ENCODE peak calls at places on chromosomes 4 and X, in ten cellular contexts. L is HCT116; M is uterus; I is upper lobe of right lung; N is right lobe of liver; R is left ventricle myocardium inferior; F is GM12878; K is CD8-positive, alpha-beta memory T cell; A is GM06990; D is CD4-positive, alpha-beta memory T cell. W is an unnamed sample.
A peak's percentile ranks its signal among the peaks of the same experiment; 100 is the strongest.

GRCh38 chrX:152637649-152638442 is at the start of gene GABRQ:
- DNase-seq in L (peak; percentile 54), M (no peak), I (peak; percentile 67), N (peak; percentile 56), R (peak; percentile 13), F (no peak), K (no peak), A (no peak), D (no peak), W (peak; percentile 52)

GRCh38 chr4:108360857-108361820 is 192.4 kb upstream of the LEF1 start:
- DNase-seq in L (no peak), M (no peak), I (no peak), N (no peak), R (no peak), F (no peak), K (no peak), A (no peak), D (no peak), W (peak; percentile 94)

GRCh38 chr4:108502366-108502765 is 118.0 kb upstream of the RPL34 start:
- DNase-seq in L (no peak), M (no peak), I (no peak), N (no peak), R (no peak), F (no peak), K (no peak), A (no peak), D (no peak), W (no peak)

GRCh38 chr4:74316397-74316796 is 8.1 kb downstream of the EPGN start:
- DNase-seq in L (no peak), M (no peak), I (no peak), N (no peak), R (no peak), F (no peak), K (no peak), A (no peak), D (no peak), W (no peak)

GRCh38 chrX:17415242-17415815 is 40.3 kb downstream of the NHS start:
- DNase-seq in L (no peak), M (no peak), I (no peak), N (no peak), R (no peak), F (no peak), K (no peak), A (no peak), D (no peak), W (no peak)

GRCh38 chrX:85223359-85223758 is 20.2 kb downstream of the SATL1 start:
- DNase-seq in L (no peak), M (no peak), I (no peak), N (no peak), R (no peak), F (no peak), K (no peak), A (no peak), D (no peak), W (no peak)

GRCh38 chrX:9847071-9847470 is 60.8 kb downstream of the SHROOM2 start:
- DNase-seq in L (no peak), M (no peak), I (no peak), N (no peak), R (no peak), F (no peak), K (no peak), A (no peak), D (no peak), W (peak; percentile 31)

GRCh38 chrX:129115104-129115503 is 408.2 kb downstream of the SMARCA1 start:
- DNase-seq in L (peak; percentile 31), M (no peak), I (no peak), N (no peak), R (no peak), F (no peak), K (no peak), A (no peak), D (no peak), W (peak; percentile 32)

GRCh38 chr4:168386002-168386401 is 67.5 kb upstream of the DDX60 start:
- DNase-seq in L (no peak), M (no peak), I (no peak), N (no peak), R (no peak), F (no peak), K (no peak), A (no peak), D (no peak), W (peak; percentile 46)

GRCh38 chrX:78548012-78548411 is 111.1 kb downstream of the RTL3 start:
- DNase-seq in L (no peak), M (no peak), I (no peak), N (no peak), R (no peak), F (no peak), K (no peak), A (no peak), D (no peak), W (no peak)

GRCh38 chrX:53682885-53683555 is 3.5 kb downstream of the HUWE1 start:
- DNase-seq in L (no peak), M (no peak), I (no peak), N (no peak), R (no peak), F (no peak), K (peak; percentile 21), A (no peak), D (peak; percentile 36), W (peak; percentile 43)

GRCh38 chrX:53681661-53682060 is 4.9 kb downstream of the HUWE1 start:
- DNase-seq in L (no peak), M (no peak), I (no peak), N (no peak), R (no peak), F (no peak), K (no peak), A (no peak), D (no peak), W (no peak)

GRCh38 chrX:53674581-53674980 is 11.9 kb downstream of the HUWE1 start:
- DNase-seq in L (no peak), M (no peak), I (no peak), N (no peak), R (no peak), F (no peak), K (no peak), A (no peak), D (no peak), W (no peak)

GRCh38 chrX:53683556-53684414 is 2.7 kb downstream of the HUWE1 start:
- DNase-seq in L (peak; percentile 96), M (peak; percentile 92), I (peak; percentile 94), N (peak; percentile 94), R (peak; percentile 90), F (peak; percentile 95), K (peak; percentile 94), A (peak; percentile 93), D (peak; percentile 94), W (peak; percentile 93)

DNA sequence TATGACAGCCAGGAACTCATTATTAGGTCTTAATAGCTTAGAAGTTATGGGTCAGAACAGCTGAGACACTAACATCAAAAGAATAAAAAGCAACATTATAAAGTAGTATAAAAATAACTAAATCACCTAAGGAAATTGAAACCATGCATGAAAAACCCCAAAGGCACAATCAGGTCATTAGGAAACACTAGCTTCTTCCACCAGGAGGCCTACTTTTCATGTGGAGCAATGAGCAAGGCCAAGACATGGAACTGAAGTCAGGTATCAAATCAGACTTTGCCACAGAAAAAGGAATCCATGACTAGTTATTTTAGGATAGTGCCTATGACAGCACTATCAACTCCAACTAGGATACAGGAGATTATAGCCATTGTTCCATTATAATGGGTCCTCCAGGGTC is 7.9 kb downstream of the HUWE1 start:
- DNase-seq in L (no peak), M (no peak), I (no peak), N (no peak), R (no peak), F (no peak), K (no peak), A (no peak), D (peak; percentile 26), W (no peak)
- H3K36me3 ChIP-seq in L (peaks cover 29% of the 10 kb centered on the region), M (no peaks in the 10 kb centered on the region), I (peaks cover 26% of the 10 kb centered on the region), N (peaks cover 2% of the 10 kb centered on the region), R (peaks cover 21% of the 10 kb centered on the region), F (no peaks in the 10 kb centered on the region), K (peaks cover 5% of the 10 kb centered on the region), A (no peaks in the 10 kb centered on the region), D (peaks cover 13% of the 10 kb centered on the region), W (peaks cover 56% of the 10 kb centered on the region)

GRCh38 chr4:122890142-122890769 is 32.1 kb downstream of the NUDT6 start:
- DNase-seq in L (no peak), M (no peak), I (no peak), N (no peak), R (no peak), F (no peak), K (no peak), A (peak; percentile 6), D (no peak), W (no peak)
- H3K36me3 ChIP-seq in L (peaks cover 2% of the 10 kb centered on the region), M (no peaks in the 10 kb centered on the region), I (peaks cover 14% of the 10 kb centered on the region), N (no peaks in the 10 kb centered on the region), R (peaks cover 38% of the 10 kb centered on the region), F (no peaks in the 10 kb centered on the region), K (no peaks in the 10 kb centered on the region), A (no peaks in the 10 kb centered on the region), D (no peaks in the 10 kb centered on the region), W (peaks cover 63% of the 10 kb centered on the region)

GRCh38 chr4:77001907-77002306 is 52.4 kb downstream of the SEPTIN11 start:
- DNase-seq in L (no peak), M (no peak), I (no peak), N (no peak), R (no peak), F (no peak), K (no peak), A (no peak), D (no peak), W (no peak)

GRCh38 chr4:77002721-77003120 is 53.2 kb downstream of the SEPTIN11 start:
- DNase-seq in L (no peak), M (no peak), I (no peak), N (no peak), R (no peak), F (no peak), K (no peak), A (no peak), D (no peak), W (no peak)

GRCh38 chr4:77002321-77002720 is 52.8 kb downstream of the SEPTIN11 start:
- DNase-seq in L (no peak), M (no peak), I (no peak), N (no peak), R (no peak), F (no peak), K (no peak), A (no peak), D (no peak), W (no peak)

GRCh38 chr4:77006753-77007355 is 57.3 kb downstream of the SEPTIN11 start:
- DNase-seq in L (no peak), M (no peak), I (no peak), N (no peak), R (no peak), F (no peak), K (no peak), A (no peak), D (no peak), W (no peak)

DNA sequence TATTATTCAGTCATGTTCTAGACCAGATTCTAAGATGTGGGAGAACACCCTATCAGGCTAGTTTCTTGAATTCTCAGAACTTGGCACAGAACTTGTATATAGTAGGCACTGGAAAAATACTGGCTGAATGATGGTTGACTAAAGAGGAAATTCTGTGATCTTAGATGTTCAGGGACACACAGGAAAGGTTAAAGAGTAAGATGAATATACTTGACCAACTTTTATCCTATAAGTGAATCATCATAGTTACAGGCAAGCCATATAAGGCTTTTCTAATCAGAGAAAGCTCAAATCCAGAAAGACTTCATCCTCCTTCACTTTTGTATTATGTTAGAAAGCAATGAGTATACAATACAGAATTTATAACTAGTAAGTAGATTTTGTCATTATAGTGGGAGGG is 53.8 kb downstream of the SEPTIN11 start:
- DNase-seq in L (no peak), M (no peak), I (no peak), N (no peak), R (no peak), F (no peak), K (no peak), A (no peak), D (no peak), W (no peak)
- H3K36me3 ChIP-seq in L (peaks cover 4% of the 10 kb centered on the region), M (no peaks in the 10 kb centered on the region), I (peaks cover 24% of the 10 kb centered on the region), N (peaks cover 4% of the 10 kb centered on the region), R (peaks cover 18% of the 10 kb centered on the region), F (peaks cover 5% of the 10 kb centered on the region), K (no peaks in the 10 kb centered on the region), A (peaks cover 5% of the 10 kb centered on the region), D (no peaks in the 10 kb centered on the region), W (peaks cover 89% of the 10 kb centered on the region)

GRCh38 chr4:153486281-153487151 is 20.4 kb downstream of the TMEM131L start:
- DNase-seq in L (peak; percentile 74), M (peak; percentile 31), I (no peak), N (no peak), R (no peak), F (no peak), K (no peak), A (peak; percentile 61), D (no peak), W (peak; percentile 65)
- H3K36me3 ChIP-seq in L (no peaks in the 10 kb centered on the region), M (no peaks in the 10 kb centered on the region), I (no peaks in the 10 kb centered on the region), N (no peaks in the 10 kb centered on the region), R (no peaks in the 10 kb centered on the region), F (peaks cover 4% of the 10 kb centered on the region), K (no peaks in the 10 kb centered on the region), A (no peaks in the 10 kb centered on the region), D (no peaks in the 10 kb centered on the region), W (no peaks in the 10 kb centered on the region)